ENCODE peak calls at places on chromosome 9, in seven cellular contexts. F, J, D, Q, R, P and K are unnamed samples. For H3K4me1, the result is how much of the 10 kb centered on the place peaks cover.

GRCh38 chr9:35488019-35488418 is 1.9 kb upstream of the RUSC2 start:
- DNase-seq in F (peak), J (no peak), D (no peak), Q (no peak), R (no peak), P (no peak), K (no peak)

GRCh38 chr9:19689324-19690087 is 99.3 kb downstream of the SLC24A2 start:
- DNase-seq in F (peak), J (peak), D (no peak), Q (no peak), R (no peak), P (no peak), K (no peak)

GRCh38 chr9:109052416-109052815 is 39.1 kb upstream of the CTNNAL1 start:
- DNase-seq in F (peak), J (no peak), D (no peak), Q (no peak), R (no peak), P (no peak), K (no peak)

GRCh38 chr9:90898229-90898628 is 96.6 kb downstream of the SYK start:
- DNase-seq in F (peak), J (no peak), D (no peak), Q (no peak), R (no peak), P (no peak), K (no peak)

GRCh38 chr9:129497064-129497836 is 123.7 kb downstream of the C9orf50 start:
- DNase-seq in F (peak), J (no peak), D (no peak), Q (no peak), R (no peak), P (no peak), K (peak)

GRCh38 chr9:135346438-135347050 is 133.0 kb upstream of the PPP1R26 start:
- DNase-seq in F (no peak), J (no peak), D (no peak), Q (no peak), R (no peak), P (no peak), K (no peak)

GRCh38 chr9:129570450-129571297 is 50.2 kb downstream of the C9orf50 start:
- DNase-seq in F (peak), J (peak), D (no peak), Q (peak), R (peak), P (peak), K (no peak)

GRCh38 chr9:34989946-34990635 is 546 bp downstream of the DNAJB5 start:
- DNase-seq in F (peak), J (no peak), D (peak), Q (no peak), R (peak), P (no peak), K (peak)

GRCh38 chr9:12723409-12724028 is 30.3 kb downstream of the TYRP1 start:
- DNase-seq in F (peak), J (peak), D (no peak), Q (peak), R (no peak), P (peak), K (peak)

GRCh38 chr9:134600431-134600830 is 41.2 kb upstream of the COL5A1 start:
- DNase-seq in F (no peak), J (no peak), D (no peak), Q (no peak), R (no peak), P (no peak), K (no peak)

GRCh38 chr9:37943329-37944265 is 39.7 kb upstream of the SLC25A51 start:
- DNase-seq in F (peak), J (peak), D (no peak), Q (peak), R (no peak), P (no peak), K (no peak)

GRCh38 chr9:134243778-134244467 is 79.6 kb upstream of the RNU6ATAC start:
- DNase-seq in F (peak), J (peak), D (no peak), Q (no peak), R (no peak), P (no peak), K (no peak)

GRCh38 chr9:27701664-27702063 is 128.4 kb upstream of the C9orf72 start:
- DNase-seq in F (no peak), J (no peak), D (no peak), Q (no peak), R (no peak), P (no peak), K (no peak)

GRCh38 chr9:11016081-11016480 is 403.3 kb upstream of the PTPRD start:
- DNase-seq in F (no peak), J (no peak), D (no peak), Q (no peak), R (no peak), P (no peak), K (no peak)

GRCh38 chr9:89363311-89363670 is 45.0 kb downstream of the SECISBP2 start:
- DNase-seq in F (no peak), J (no peak), D (no peak), Q (no peak), R (no peak), P (no peak), K (no peak)

GRCh38 chr9:37126214-37126788 is 5.9 kb downstream of the ZCCHC7 start:
- DNase-seq in F (no peak), J (no peak), D (no peak), Q (no peak), R (no peak), P (no peak), K (no peak)

GRCh38 chr9:103407260-103407659 is 412.1 kb downstream of the CYLC2 start:
- DNase-seq in F (no peak), J (no peak), D (no peak), Q (no peak), R (no peak), P (no peak), K (no peak)

GRCh38 chr9:100580255-100580654 is 2.4 kb downstream of the CAVIN4 start:
- DNase-seq in F (no peak), J (no peak), D (no peak), Q (no peak), R (no peak), P (no peak), K (no peak)

GRCh38 chr9:20671635-20672034 is 12.4 kb upstream of the FOCAD start:
- DNase-seq in F (no peak), J (no peak), D (no peak), Q (no peak), R (no peak), P (no peak), K (no peak)

GRCh38 chr9:136141716-136142415 is 23.2 kb upstream of the TMEM250 start:
- DNase-seq in F (no peak), J (no peak), D (no peak), Q (no peak), R (no peak), P (no peak), K (no peak)

GRCh38 chr9:136671646-136672430 is 9.1 kb downstream of the EGFL7 start:
- DNase-seq in F (peak), J (no peak), D (peak), Q (no peak), R (peak), P (no peak), K (no peak)

GRCh38 chr9:34413229-34413852 is 36.6 kb upstream of the MYORG start:
- DNase-seq in F (peak), J (peak), D (peak), Q (no peak), R (peak), P (peak), K (peak)

GRCh38 chr9:93642961-93643360 is 66.6 kb downstream of the PHF2 start:
- DNase-seq in F (peak), J (no peak), D (no peak), Q (no peak), R (no peak), P (no peak), K (no peak)

GRCh38 chr9:115594551-115594950 is 476.6 kb upstream of the TNC start:
- DNase-seq in F (peak), J (no peak), D (no peak), Q (no peak), R (no peak), P (no peak), K (no peak)

GRCh38 chr9:129317179-129318011 is 139.3 kb upstream of the IER5L start:
- DNase-seq in F (peak), J (no peak), D (no peak), Q (no peak), R (peak), P (peak), K (no peak)

GRCh38 chr9:120742951-120743416 is 28.7 kb upstream of the MEGF9 start:
- DNase-seq in F (peak), J (peak), D (no peak), Q (peak), R (peak), P (peak), K (no peak)

GRCh38 chr9:95989304-95989703 is 113.8 kb downstream of the ERCC6L2 start:
- DNase-seq in F (peak), J (peak), D (no peak), Q (no peak), R (no peak), P (no peak), K (no peak)

GRCh38 chr9:119986205-119986604 is 593.8 kb downstream of the CDK5RAP2 start:
- DNase-seq in F (no peak), J (no peak), D (no peak), Q (no peak), R (no peak), P (no peak), K (no peak)

GRCh38 chr9:89786650-89787049 is 181.8 kb downstream of the GADD45G start:
- DNase-seq in F (no peak), J (no peak), D (no peak), Q (no peak), R (no peak), P (no peak), K (peak)

GRCh38 chr9:93501406-93501805 is 48.0 kb upstream of the FAM120AOS start:
- DNase-seq in F (peak), J (peak), D (no peak), Q (no peak), R (no peak), P (no peak), K (no peak)

GRCh38 chr9:135864447-135865049 is 42.8 kb downstream of the CAMSAP1 start:
- DNase-seq in F (peak), J (no peak), D (peak), Q (peak), R (peak), P (peak), K (peak)

GRCh38 chr9:4306066-4306787 is 6.4 kb upstream of the GLIS3 start:
- DNase-seq in F (peak), J (peak), D (no peak), Q (no peak), R (no peak), P (peak), K (no peak)

GRCh38 chr9:21395778-21396717 is 10.8 kb upstream of the IFNA2 start:
- DNase-seq in F (peak), J (no peak), D (peak), Q (peak), R (peak), P (peak), K (peak)

GRCh38 chr9:86079421-86080111 is 19.8 kb downstream of the GOLM1 start:
- DNase-seq in F (peak), J (no peak), D (no peak), Q (no peak), R (no peak), P (no peak), K (no peak)

GRCh38 chr9:129886226-129887174 is 51.2 kb downstream of the USP20 start:
- DNase-seq in F (no peak), J (no peak), D (no peak), Q (no peak), R (no peak), P (no peak), K (no peak)

DNA sequence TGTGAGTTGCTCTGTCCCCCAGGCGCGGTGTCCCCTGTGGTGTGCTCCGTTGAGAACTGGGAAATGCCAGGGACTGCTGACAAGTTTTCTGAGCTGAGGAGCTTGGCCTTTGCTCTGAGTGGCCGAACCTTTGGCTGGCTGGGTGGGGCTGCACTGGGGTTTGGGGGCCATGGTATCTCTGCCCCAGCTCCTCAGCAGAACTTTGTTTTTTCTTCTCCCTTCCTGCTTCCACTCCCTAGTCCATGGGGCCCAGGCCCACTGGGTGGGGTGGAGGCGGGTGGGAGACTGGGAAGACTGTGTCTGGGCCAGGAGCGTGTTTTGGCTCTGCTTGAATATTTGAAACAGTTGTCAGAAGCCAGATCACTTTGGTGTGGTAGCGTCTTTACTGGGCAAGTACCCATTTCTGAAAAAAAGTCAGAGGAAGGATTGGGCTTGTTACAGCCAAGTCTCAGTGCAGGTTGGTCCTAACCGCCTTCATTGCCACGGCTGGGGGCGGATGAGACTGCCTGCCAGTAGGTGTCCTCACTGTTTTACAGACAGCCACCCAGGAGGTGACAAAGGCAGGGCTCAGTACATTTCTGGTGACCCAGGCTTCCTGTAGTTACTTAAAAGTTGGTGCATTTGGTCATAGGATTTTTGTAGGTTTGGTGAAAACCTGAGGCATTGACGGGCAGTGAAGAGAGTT is 92.7 kb downstream of the DAB2IP start:
- DNase-seq in F (peak), J (peak), D (no peak), Q (no peak), R (peak), P (peak), K (peak)
- H3K4me1 ChIP-seq in F (under half), J (half or more), D (under half), Q (half or more), R (under half), P (half or more), K (under half)

GRCh38 chr9:128149951-128150593 is 819 bp downstream of the LCN2 start:
- DNase-seq in F (no peak), J (no peak), D (no peak), Q (no peak), R (no peak), P (no peak), K (no peak)
- H3K9ac ChIP-seq in F (no peak), J (no peak), D (no peak), Q (no peak), R (no peak), P (no peak), K (no peak)

GRCh38 chr9:132768932-132769894 is 98.9 kb downstream of the GTF3C4 start:
- DNase-seq in F (peak), J (peak), D (peak), Q (no peak), R (peak), P (peak), K (peak)
- H3K4me3 ChIP-seq in F (peak), J (peak), D (peak), Q (no peak), R (peak), P (peak), K (peak)

DNA sequence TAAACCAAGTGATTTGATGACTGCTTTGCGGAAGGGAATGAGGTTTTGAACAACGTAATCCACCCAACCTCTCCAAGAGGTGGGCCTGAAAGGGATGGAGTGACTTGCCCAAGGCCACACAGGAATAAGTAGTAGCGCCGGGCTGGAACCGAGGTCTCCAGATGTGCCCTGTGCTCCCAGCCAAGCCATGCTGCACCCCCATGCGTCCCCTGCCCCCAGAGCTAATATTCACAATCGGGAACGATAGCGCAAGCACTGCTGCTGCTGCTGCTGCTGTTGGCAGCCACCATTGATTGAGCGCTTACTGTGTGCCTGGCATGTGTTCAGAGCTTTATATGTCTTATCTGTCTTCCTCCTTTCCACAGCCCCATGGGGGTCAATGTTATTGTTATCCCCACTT is 43.9 kb downstream of the AMBP start:
- DNase-seq in F (no peak), J (no peak), D (no peak), Q (no peak), R (no peak), P (no peak), K (peak)
- H3K4me1 ChIP-seq in F (under half), J (under half), D (under half), Q (under half), R (under half), P (under half), K (under half)

DNA sequence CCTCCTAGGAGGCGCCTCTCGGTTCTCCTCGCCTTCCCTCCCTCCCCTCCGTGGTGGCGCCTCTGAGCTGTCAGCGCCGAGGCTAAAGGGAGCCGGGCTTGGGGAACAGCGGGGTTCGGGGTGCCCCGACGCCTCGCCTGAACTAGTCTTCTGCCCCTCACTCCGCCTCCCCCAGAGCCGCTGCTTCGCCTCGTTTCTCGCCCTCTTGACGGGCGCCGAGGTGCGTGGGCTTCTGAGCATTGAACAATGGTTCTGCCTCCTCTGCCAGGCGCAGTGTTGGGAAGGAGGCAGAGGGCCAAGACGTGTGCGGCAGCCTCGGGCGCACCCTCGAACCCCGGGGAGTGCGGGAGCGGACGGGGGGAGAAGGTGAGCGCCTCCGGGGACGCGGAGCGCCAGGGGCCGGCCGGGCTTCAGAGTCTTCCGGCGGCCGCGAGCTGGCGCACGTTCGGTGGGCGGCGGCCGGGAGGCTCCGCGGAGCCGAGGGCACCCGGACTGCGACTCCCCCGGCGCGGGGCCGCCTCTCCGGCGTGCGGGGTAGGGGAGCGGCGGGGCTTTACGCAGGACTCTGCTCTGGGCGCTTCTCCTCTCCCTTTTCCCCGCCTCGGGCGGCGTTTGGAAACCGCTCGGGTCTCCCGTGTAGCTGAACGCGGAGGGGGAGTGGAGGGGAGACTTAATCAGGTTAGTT is 916 bp downstream of the VLDLR start:
- DNase-seq in F (peak), J (peak), D (peak), Q (no peak), R (peak), P (no peak), K (peak)
- H3K9ac ChIP-seq in F (peak), J (peak), D (peak), Q (no peak), R (no peak), P (peak), K (peak)